ENCODE peak calls at places on chromosome 9, in five cellular contexts. O is GM23248, P is K562, K is spleen, L is cardiac fibroblast. X is an unnamed sample.

GRCh38 chr9:121286973-121287721 is 19.2 kb downstream of the GSN start:
- DNase-seq in L (peak; percentile 98), K (no peak), P (peak; percentile 92), O (peak; percentile 95), X (peak; percentile 86)

GRCh38 chr9:130073373-130073772 is 19.7 kb downstream of the GPR107 start:
- DNase-seq in P (no peak), O (no peak), K (no peak), L (peak; percentile 68), X (no peak)

GRCh38 chr9:6873862-6874261 is 116.1 kb downstream of the KDM4C start:
- DNase-seq in P (no peak), K (no peak), O (peak; percentile 38), L (peak; percentile 58), X (no peak)

GRCh38 chr9:92004045-92004392 is 54.0 kb upstream of the ROR2 start:
- DNase-seq in L (no peak), P (no peak), O (no peak), K (no peak), X (no peak)

GRCh38 chr9:121714075-121714705 is 62.8 kb downstream of the DAB2IP start:
- DNase-seq in L (no peak), K (no peak), O (no peak), P (no peak), X (no peak)

GRCh38 chr9:88187631-88188030 is 49.4 kb upstream of the SPATA31C2 start:
- DNase-seq in P (no peak), O (peak; percentile 49), L (no peak), K (no peak), X (no peak)

GRCh38 chr9:68492801-68493200 is 47.9 kb downstream of the TMEM252 start:
- DNase-seq in K (no peak), P (no peak), O (no peak), L (no peak), X (no peak)

GRCh38 chr9:115267788-115268187 is 149.8 kb upstream of the TNC start:
- DNase-seq in P (no peak), L (peak; percentile 25), K (no peak), O (peak; percentile 52), X (no peak)

GRCh38 chr9:121529237-121529987 is 29.8 kb upstream of the GGTA1 start:
- DNase-seq in K (peak; percentile 79), P (no peak), L (peak; percentile 99), O (peak; percentile 100), X (peak; percentile 93)

GRCh38 chr9:31486630-31487029 is 897.8 kb upstream of the ACO1 start:
- DNase-seq in K (no peak), P (no peak), L (no peak), O (no peak), X (no peak)

GRCh38 chr9:82170871-82171270 is 182.3 kb downstream of the SPATA31D1 start:
- DNase-seq in K (no peak), O (peak; percentile 23), L (no peak), P (no peak), X (peak; percentile 45)

GRCh38 chr9:14400658-14400995 is 86.7 kb upstream of the NFIB start:
- DNase-seq in O (peak; percentile 77), L (peak; percentile 98), K (no peak), P (peak; percentile 7), X (peak; percentile 85)

GRCh38 chr9:123883634-123884033 is 46.3 kb downstream of the DENND1A start:
- DNase-seq in L (peak; percentile 54), K (no peak), O (peak; percentile 56), P (no peak), X (no peak)

GRCh38 chr9:899440-900184 is 58.1 kb downstream of the DMRT1 start:
- DNase-seq in K (no peak), O (no peak), L (no peak), P (no peak), X (no peak)
- H3K4me3 ChIP-seq in K (no peak overlapping the region), O (no peak overlapping the region), L (no peak overlapping the region), P (no peak overlapping the region), X (no peak overlapping the region)

GRCh38 chr9:114155263-114155966 is at the start of gene COL27A1:
- DNase-seq in K (peak; percentile 93), P (peak; percentile 91), O (peak; percentile 91), L (peak; percentile 83), X (peak; percentile 42)

GRCh38 chr9:114156311-114156657 is 947 bp downstream of the COL27A1 start:
- DNase-seq in O (peak; percentile 73), K (no peak), P (no peak), L (peak; percentile 51), X (no peak)

GRCh38 chr9:114155967-114156294 is 594 bp downstream of the COL27A1 start:
- DNase-seq in O (peak; percentile 17), P (no peak), K (no peak), L (no peak), X (no peak)

GRCh38 chr9:114153761-114154596 is 1.4 kb upstream of the COL27A1 start:
- DNase-seq in K (no peak), O (peak; percentile 38), L (no peak), P (no peak), X (no peak)

DNA sequence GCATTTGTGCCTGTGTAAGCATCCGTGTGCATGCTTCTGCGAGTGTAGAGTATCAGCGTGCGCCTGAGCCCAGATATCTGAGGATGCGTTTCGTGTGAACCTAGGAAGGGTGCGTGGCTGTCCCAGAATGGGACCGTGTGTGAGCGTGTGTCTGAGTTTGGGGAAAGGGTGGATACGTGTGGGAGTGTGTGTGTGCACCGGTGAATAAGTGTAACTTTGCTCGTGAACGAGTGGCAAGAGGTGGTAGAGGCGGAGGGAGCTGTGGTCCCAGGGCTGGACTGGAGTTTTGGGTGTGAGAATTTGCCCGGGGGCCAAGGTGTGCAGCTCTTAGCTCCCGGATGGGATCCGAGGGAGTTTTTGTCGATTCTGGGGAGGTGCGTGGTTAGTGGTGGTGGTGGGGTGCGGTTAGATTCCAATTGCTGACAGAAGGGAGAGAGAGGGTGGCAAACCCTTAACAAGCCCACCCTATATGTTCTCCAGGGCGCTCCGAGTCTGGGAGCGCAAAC is 687 bp upstream of the COL27A1 start:
- DNase-seq in O (peak; percentile 39), K (no peak), L (no peak), P (no peak), X (no peak)
- H3K4me3 ChIP-seq in O (peak overlapping the region; percentile 83), K (no peak overlapping the region), L (no peak overlapping the region), P (no peak overlapping the region), X (peak overlapping the region; percentile 38)

GRCh38 chr9:79362100-79363081 is 209.4 kb upstream of the TLE4 start:
- DNase-seq in K (no peak), L (peak; percentile 7), O (no peak), P (no peak), X (no peak)
- H3K4me3 ChIP-seq in K (no peak overlapping the region), L (no peak overlapping the region), O (no peak overlapping the region), P (no peak overlapping the region), X (no peak overlapping the region)

GRCh38 chr9:37026085-37026935 is 7.8 kb downstream of the PAX5 start:
- DNase-seq in K (peak; percentile 78), L (no peak), P (no peak), O (peak; percentile 31), X (no peak)
- H3K4me3 ChIP-seq in K (peak overlapping the region; percentile 43), L (no peak overlapping the region), P (no peak overlapping the region), O (no peak overlapping the region), X (no peak overlapping the region)

GRCh38 chr9:34452568-34452967 is 5.8 kb downstream of the FAM219A start:
- DNase-seq in O (no peak), K (no peak), L (no peak), P (no peak), X (no peak)
- H3K4me3 ChIP-seq in O (no peak overlapping the region), K (no peak overlapping the region), L (no peak overlapping the region), P (no peak overlapping the region), X (no peak overlapping the region)